ENCODE peak calls at places on chromosomes 11 and 22, in seven cellular contexts. K, L, S, N, E, I and J are unnamed samples.

GRCh38 chr11:88406871-88407270 is 69.3 kb upstream of the CTSC start:
- DNase-seq in E (no peak), L (no peak), I (no peak), S (no peak), N (no peak), K (no peak), J (no peak)

GRCh38 chr22:37485006-37485713 is 1.0 kb downstream of the MFNG start:
- DNase-seq in N (peak; percentile 61), K (peak; percentile 26), L (no peak), I (no peak), S (no peak), E (no peak), J (no peak)

GRCh38 chr11:73957654-73958361 is 7.0 kb downstream of the DNAJB13 start:
- DNase-seq in S (no peak), L (no peak), K (no peak), I (no peak), E (no peak), N (peak; percentile 13), J (no peak)

GRCh38 chr11:3092603-3093141 is 35.4 kb upstream of the CARS1 start:
- DNase-seq in K (no peak), E (no peak), N (no peak), S (no peak), I (no peak), L (no peak), J (no peak)

GRCh38 chr11:115941481-115941993 is 437.3 kb upstream of the CADM1 start:
- DNase-seq in I (no peak), E (peak; percentile 79), K (peak; percentile 51), S (peak; percentile 35), N (peak; percentile 69), L (no peak), J (no peak)

GRCh38 chr11:76698321-76699043 is 27.9 kb upstream of the LRRC32 start:
- DNase-seq in S (no peak), E (no peak), I (no peak), K (no peak), L (no peak), N (no peak), J (no peak)

GRCh38 chr11:124920870-124921609 is 2.0 kb downstream of the HEPN1 start:
- DNase-seq in I (peak; percentile 84), S (no peak), N (peak; percentile 88), E (no peak), K (peak; percentile 78), L (peak; percentile 69), J (peak; percentile 80)

GRCh38 chr11:236774-237767 is at the start of gene PSMD13:
- DNase-seq in E (peak; percentile 92), L (peak; percentile 83), I (peak; percentile 84), N (peak; percentile 93), S (peak; percentile 92), K (peak; percentile 87), J (peak; percentile 86)

GRCh38 chr22:29225422-29226090 is 19.9 kb downstream of the EMID1 start:
- DNase-seq in S (no peak), N (peak; percentile 84), I (no peak), L (peak; percentile 57), E (no peak), K (peak; percentile 74), J (no peak)

GRCh38 chr11:601573-602245 is 14.0 kb downstream of the IRF7 start:
- DNase-seq in K (no peak), N (no peak), S (no peak), I (no peak), L (no peak), E (no peak), J (no peak)

GRCh38 chr11:17923213-17923612 is 89.6 kb downstream of the SERGEF start:
- DNase-seq in S (no peak), N (peak; percentile 57), I (no peak), L (no peak), E (no peak), K (no peak), J (no peak)

GRCh38 chr22:50218996-50219727 is 18.4 kb downstream of the SELENOO start:
- DNase-seq in L (peak; percentile 88), S (peak; percentile 43), E (no peak), I (no peak), N (peak; percentile 92), K (peak; percentile 85), J (no peak)

GRCh38 chr11:96869207-96869606 is 479.4 kb downstream of the JRKL start:
- DNase-seq in N (no peak), S (no peak), K (peak; percentile 64), L (no peak), I (no peak), E (no peak), J (no peak)

GRCh38 chr11:119993732-119994131 is 144.2 kb downstream of the TRIM29 start:
- DNase-seq in L (no peak), E (no peak), N (no peak), I (peak; percentile 83), S (peak; percentile 46), K (no peak), J (no peak)

GRCh38 chr11:107018902-107019493 is 722 bp upstream of the GUCY1A2 start:
- DNase-seq in N (peak; percentile 71), E (peak; percentile 67), L (peak; percentile 52), S (no peak), K (peak; percentile 71), I (no peak), J (peak; percentile 4)